ENCODE peak calls at places on chromosome 16, in seven cellular contexts. One of them, this sample, is unnamed.

GRCh38 chr16:26643519-26643918 is 423.2 kb upstream of the C16orf82 start:
- DNase-seq in effector memory CD4-positive, alpha-beta T cell: no peak
- DNase-seq in HTR-8/SVneo: no peak
- DNase-seq in T-helper 2 cell: no peak
- DNase-seq in neural progenitor cell: no peak
- DNase-seq in Karpas-422: no peak
- DNase-seq in NCI-H345: no peak
- DNase-seq in this sample: no peak

GRCh38 chr16:85051067-85051709 is 23.6 kb downstream of the KIAA0513 start:
- DNase-seq in effector memory CD4-positive, alpha-beta T cell: no peak
- DNase-seq in HTR-8/SVneo: no peak
- DNase-seq in T-helper 2 cell: no peak
- DNase-seq in neural progenitor cell: no peak
- DNase-seq in Karpas-422: no peak
- DNase-seq in NCI-H345: no peak
- DNase-seq in this sample: no peak

GRCh38 chr16:3249451-3249850 is 7.0 kb downstream of the MEFV start:
- DNase-seq in effector memory CD4-positive, alpha-beta T cell: no peak
- DNase-seq in HTR-8/SVneo: no peak
- DNase-seq in T-helper 2 cell: no peak
- DNase-seq in neural progenitor cell: no peak
- DNase-seq in Karpas-422: no peak
- DNase-seq in NCI-H345: no peak
- DNase-seq in this sample: no peak

GRCh38 chr16:23082161-23082788 is 67.0 kb downstream of the USP31 start:
- DNase-seq in effector memory CD4-positive, alpha-beta T cell: no peak
- DNase-seq in HTR-8/SVneo: no peak
- DNase-seq in T-helper 2 cell: no peak
- DNase-seq in neural progenitor cell: no peak
- DNase-seq in Karpas-422: no peak
- DNase-seq in NCI-H345: peak
- DNase-seq in this sample: no peak

GRCh38 chr16:22635345-22635744 is 124.7 kb downstream of the NPIPB5 start:
- DNase-seq in effector memory CD4-positive, alpha-beta T cell: no peak
- DNase-seq in HTR-8/SVneo: no peak
- DNase-seq in T-helper 2 cell: no peak
- DNase-seq in neural progenitor cell: no peak
- DNase-seq in Karpas-422: no peak
- DNase-seq in NCI-H345: no peak
- DNase-seq in this sample: no peak

GRCh38 chr16:8583199-8583598 is 7.1 kb downstream of the TMEM114 start:
- DNase-seq in effector memory CD4-positive, alpha-beta T cell: no peak
- DNase-seq in HTR-8/SVneo: no peak
- DNase-seq in T-helper 2 cell: no peak
- DNase-seq in neural progenitor cell: no peak
- DNase-seq in Karpas-422: no peak
- DNase-seq in NCI-H345: no peak
- DNase-seq in this sample: no peak

GRCh38 chr16:29784901-29785500 is 5.5 kb upstream of the KIF22 start:
- DNase-seq in effector memory CD4-positive, alpha-beta T cell: peak
- DNase-seq in HTR-8/SVneo: no peak
- DNase-seq in T-helper 2 cell: peak
- DNase-seq in neural progenitor cell: peak
- DNase-seq in Karpas-422: no peak
- DNase-seq in NCI-H345: no peak
- DNase-seq in this sample: no peak

GRCh38 chr16:5490499-5490898 is 392.9 kb upstream of the EEF2KMT start:
- DNase-seq in effector memory CD4-positive, alpha-beta T cell: no peak
- DNase-seq in HTR-8/SVneo: no peak
- DNase-seq in T-helper 2 cell: no peak
- DNase-seq in neural progenitor cell: peak
- DNase-seq in Karpas-422: peak
- DNase-seq in NCI-H345: no peak
- DNase-seq in this sample: no peak

GRCh38 chr16:86298166-86299131 is 211.9 kb upstream of the FOXF1 start:
- DNase-seq in effector memory CD4-positive, alpha-beta T cell: no peak
- DNase-seq in HTR-8/SVneo: no peak
- DNase-seq in T-helper 2 cell: no peak
- DNase-seq in neural progenitor cell: peak
- DNase-seq in Karpas-422: no peak
- DNase-seq in NCI-H345: no peak
- DNase-seq in this sample: no peak

GRCh38 chr16:54630284-54630967 is 300.2 kb upstream of the IRX5 start:
- DNase-seq in effector memory CD4-positive, alpha-beta T cell: no peak
- DNase-seq in HTR-8/SVneo: no peak
- DNase-seq in T-helper 2 cell: no peak
- DNase-seq in neural progenitor cell: no peak
- DNase-seq in Karpas-422: no peak
- DNase-seq in NCI-H345: no peak
- DNase-seq in this sample: no peak

GRCh38 chr16:48609453-48610023 is 442 bp downstream of the N4BP1 start:
- DNase-seq in effector memory CD4-positive, alpha-beta T cell: peak
- DNase-seq in HTR-8/SVneo: peak
- DNase-seq in T-helper 2 cell: no peak
- DNase-seq in neural progenitor cell: peak
- DNase-seq in Karpas-422: peak
- DNase-seq in NCI-H345: peak
- DNase-seq in this sample: no peak

GRCh38 chr16:85429776-85430522 is 183.2 kb upstream of the GSE1 start:
- DNase-seq in effector memory CD4-positive, alpha-beta T cell: no peak
- DNase-seq in HTR-8/SVneo: no peak
- DNase-seq in T-helper 2 cell: no peak
- DNase-seq in neural progenitor cell: no peak
- DNase-seq in Karpas-422: no peak
- DNase-seq in NCI-H345: no peak
- DNase-seq in this sample: no peak

GRCh38 chr16:50616883-50617629 is 64.1 kb downstream of the SNX20 start:
- DNase-seq in effector memory CD4-positive, alpha-beta T cell: no peak
- DNase-seq in HTR-8/SVneo: no peak
- DNase-seq in T-helper 2 cell: no peak
- DNase-seq in neural progenitor cell: no peak
- DNase-seq in Karpas-422: no peak
- DNase-seq in NCI-H345: no peak
- DNase-seq in this sample: no peak

GRCh38 chr16:22297871-22298733 is 893 bp downstream of the POLR3E start:
- DNase-seq in effector memory CD4-positive, alpha-beta T cell: peak
- DNase-seq in HTR-8/SVneo: peak
- DNase-seq in T-helper 2 cell: peak
- DNase-seq in neural progenitor cell: peak
- DNase-seq in Karpas-422: peak
- DNase-seq in NCI-H345: peak
- DNase-seq in this sample: peak

GRCh38 chr16:74567901-74568300 is 39.0 kb downstream of the GLG1 start:
- DNase-seq in effector memory CD4-positive, alpha-beta T cell: no peak
- DNase-seq in HTR-8/SVneo: no peak
- DNase-seq in T-helper 2 cell: no peak
- DNase-seq in neural progenitor cell: no peak
- DNase-seq in Karpas-422: no peak
- DNase-seq in NCI-H345: no peak
- DNase-seq in this sample: no peak

GRCh38 chr16:51818342-51818944 is 667.4 kb upstream of the SALL1 start:
- DNase-seq in effector memory CD4-positive, alpha-beta T cell: no peak
- DNase-seq in HTR-8/SVneo: peak
- DNase-seq in T-helper 2 cell: no peak
- DNase-seq in neural progenitor cell: peak
- DNase-seq in Karpas-422: peak
- DNase-seq in NCI-H345: no peak
- DNase-seq in this sample: peak

GRCh38 chr16:10150906-10151305 is 31.3 kb downstream of the GRIN2A start:
- DNase-seq in effector memory CD4-positive, alpha-beta T cell: no peak
- DNase-seq in HTR-8/SVneo: no peak
- DNase-seq in T-helper 2 cell: no peak
- DNase-seq in neural progenitor cell: no peak
- DNase-seq in Karpas-422: no peak
- DNase-seq in NCI-H345: no peak
- DNase-seq in this sample: no peak

GRCh38 chr16:83574388-83574787 is 233.4 kb upstream of the HSBP1 start:
- DNase-seq in effector memory CD4-positive, alpha-beta T cell: no peak
- DNase-seq in HTR-8/SVneo: peak
- DNase-seq in T-helper 2 cell: no peak
- DNase-seq in neural progenitor cell: no peak
- DNase-seq in Karpas-422: no peak
- DNase-seq in NCI-H345: no peak
- DNase-seq in this sample: no peak

GRCh38 chr16:66476328-66477027 is 49.4 kb downstream of the BEAN1 start:
- DNase-seq in effector memory CD4-positive, alpha-beta T cell: peak
- DNase-seq in HTR-8/SVneo: no peak
- DNase-seq in T-helper 2 cell: peak
- DNase-seq in neural progenitor cell: no peak
- DNase-seq in Karpas-422: peak
- DNase-seq in NCI-H345: no peak
- DNase-seq in this sample: no peak

GRCh38 chr16:27239026-27239425 is 29.5 kb downstream of the NSMCE1 start:
- DNase-seq in effector memory CD4-positive, alpha-beta T cell: no peak
- DNase-seq in HTR-8/SVneo: no peak
- DNase-seq in T-helper 2 cell: no peak
- DNase-seq in neural progenitor cell: no peak
- DNase-seq in Karpas-422: no peak
- DNase-seq in NCI-H345: no peak
- DNase-seq in this sample: no peak

GRCh38 chr16:85172465-85173071 is 60.3 kb upstream of the CIBAR2 start:
- DNase-seq in effector memory CD4-positive, alpha-beta T cell: no peak
- DNase-seq in HTR-8/SVneo: peak
- DNase-seq in T-helper 2 cell: no peak
- DNase-seq in neural progenitor cell: peak
- DNase-seq in Karpas-422: no peak
- DNase-seq in NCI-H345: no peak
- DNase-seq in this sample: peak

GRCh38 chr16:11706180-11706742 is 36.4 kb downstream of the TXNDC11 start:
- DNase-seq in effector memory CD4-positive, alpha-beta T cell: no peak
- DNase-seq in HTR-8/SVneo: no peak
- DNase-seq in T-helper 2 cell: no peak
- DNase-seq in neural progenitor cell: no peak
- DNase-seq in Karpas-422: peak
- DNase-seq in NCI-H345: no peak
- DNase-seq in this sample: no peak

GRCh38 chr16:8761078-8761477 is 36.4 kb downstream of the TMEM186 start:
- DNase-seq in effector memory CD4-positive, alpha-beta T cell: no peak
- DNase-seq in HTR-8/SVneo: no peak
- DNase-seq in T-helper 2 cell: no peak
- DNase-seq in neural progenitor cell: no peak
- DNase-seq in Karpas-422: no peak
- DNase-seq in NCI-H345: no peak
- DNase-seq in this sample: no peak

GRCh38 chr16:15907863-15908478 is 19.6 kb upstream of the CEP20 start:
- DNase-seq in effector memory CD4-positive, alpha-beta T cell: no peak
- DNase-seq in HTR-8/SVneo: peak
- DNase-seq in T-helper 2 cell: peak
- DNase-seq in neural progenitor cell: peak
- DNase-seq in Karpas-422: peak
- DNase-seq in NCI-H345: peak
- DNase-seq in this sample: peak

GRCh38 chr16:53115047-53115446 is 60.3 kb downstream of the CHD9 start:
- DNase-seq in effector memory CD4-positive, alpha-beta T cell: no peak
- DNase-seq in HTR-8/SVneo: no peak
- DNase-seq in T-helper 2 cell: no peak
- DNase-seq in neural progenitor cell: no peak
- DNase-seq in Karpas-422: no peak
- DNase-seq in NCI-H345: no peak
- DNase-seq in this sample: no peak

GRCh38 chr16:12455287-12455798 is 348.3 kb downstream of the CPPED1 start:
- DNase-seq in effector memory CD4-positive, alpha-beta T cell: no peak
- DNase-seq in HTR-8/SVneo: peak
- DNase-seq in T-helper 2 cell: no peak
- DNase-seq in neural progenitor cell: peak
- DNase-seq in Karpas-422: peak
- DNase-seq in NCI-H345: peak
- DNase-seq in this sample: peak

GRCh38 chr16:4550587-4550986 is 5.6 kb upstream of the C16orf96 start:
- DNase-seq in effector memory CD4-positive, alpha-beta T cell: no peak
- DNase-seq in HTR-8/SVneo: no peak
- DNase-seq in T-helper 2 cell: no peak
- DNase-seq in neural progenitor cell: no peak
- DNase-seq in Karpas-422: peak
- DNase-seq in NCI-H345: no peak
- DNase-seq in this sample: no peak

GRCh38 chr16:77738706-77739105 is 16.4 kb downstream of the NUDT7 start:
- DNase-seq in effector memory CD4-positive, alpha-beta T cell: no peak
- DNase-seq in HTR-8/SVneo: no peak
- DNase-seq in T-helper 2 cell: no peak
- DNase-seq in neural progenitor cell: no peak
- DNase-seq in Karpas-422: no peak
- DNase-seq in NCI-H345: no peak
- DNase-seq in this sample: no peak

GRCh38 chr16:16071631-16072244 is 122.3 kb downstream of the ABCC1 start:
- DNase-seq in effector memory CD4-positive, alpha-beta T cell: no peak
- DNase-seq in HTR-8/SVneo: no peak
- DNase-seq in T-helper 2 cell: no peak
- DNase-seq in neural progenitor cell: no peak
- DNase-seq in Karpas-422: no peak
- DNase-seq in NCI-H345: no peak
- DNase-seq in this sample: no peak

GRCh38 chr16:86783626-86784266 is 205.4 kb downstream of the FOXL1 start:
- DNase-seq in effector memory CD4-positive, alpha-beta T cell: no peak
- DNase-seq in HTR-8/SVneo: no peak
- DNase-seq in T-helper 2 cell: no peak
- DNase-seq in neural progenitor cell: no peak
- DNase-seq in Karpas-422: no peak
- DNase-seq in NCI-H345: no peak
- DNase-seq in this sample: no peak

GRCh38 chr16:48101069-48101674 is 54.6 kb downstream of the ABCC12 start:
- DNase-seq in effector memory CD4-positive, alpha-beta T cell: no peak
- DNase-seq in HTR-8/SVneo: no peak
- DNase-seq in T-helper 2 cell: peak
- DNase-seq in neural progenitor cell: no peak
- DNase-seq in Karpas-422: no peak
- DNase-seq in NCI-H345: no peak
- DNase-seq in this sample: no peak

GRCh38 chr16:48556913-48557351 is 53.0 kb downstream of the N4BP1 start:
- DNase-seq in effector memory CD4-positive, alpha-beta T cell: no peak
- DNase-seq in HTR-8/SVneo: no peak
- DNase-seq in T-helper 2 cell: no peak
- DNase-seq in neural progenitor cell: no peak
- DNase-seq in Karpas-422: no peak
- DNase-seq in NCI-H345: no peak
- DNase-seq in this sample: no peak

GRCh38 chr16:76910931-76911330 is 280.1 kb upstream of the MON1B start:
- DNase-seq in effector memory CD4-positive, alpha-beta T cell: no peak
- DNase-seq in HTR-8/SVneo: no peak
- DNase-seq in T-helper 2 cell: no peak
- DNase-seq in neural progenitor cell: no peak
- DNase-seq in Karpas-422: no peak
- DNase-seq in NCI-H345: no peak
- DNase-seq in this sample: no peak

GRCh38 chr16:64870859-64871258 is 251.0 kb downstream of the CDH11 start:
- DNase-seq in effector memory CD4-positive, alpha-beta T cell: no peak
- DNase-seq in HTR-8/SVneo: no peak
- DNase-seq in T-helper 2 cell: no peak
- DNase-seq in neural progenitor cell: no peak
- DNase-seq in Karpas-422: no peak
- DNase-seq in NCI-H345: no peak
- DNase-seq in this sample: no peak

GRCh38 chr16:9534759-9535158 is 443.3 kb downstream of the HAPSTR1 start:
- DNase-seq in effector memory CD4-positive, alpha-beta T cell: no peak
- DNase-seq in HTR-8/SVneo: no peak
- DNase-seq in T-helper 2 cell: no peak
- DNase-seq in neural progenitor cell: no peak
- DNase-seq in Karpas-422: no peak
- DNase-seq in NCI-H345: no peak
- DNase-seq in this sample: no peak

GRCh38 chr16:81752225-81752875 is 26.7 kb upstream of the PLCG2 start:
- DNase-seq in effector memory CD4-positive, alpha-beta T cell: no peak
- DNase-seq in HTR-8/SVneo: no peak
- DNase-seq in T-helper 2 cell: no peak
- DNase-seq in neural progenitor cell: no peak
- DNase-seq in Karpas-422: peak
- DNase-seq in NCI-H345: no peak
- DNase-seq in this sample: no peak

GRCh38 chr16:21646721-21647561 is 5.5 kb downstream of the IGSF6 start:
- DNase-seq in effector memory CD4-positive, alpha-beta T cell: peak
- DNase-seq in HTR-8/SVneo: no peak
- DNase-seq in T-helper 2 cell: peak
- DNase-seq in neural progenitor cell: no peak
- DNase-seq in Karpas-422: peak
- DNase-seq in NCI-H345: no peak
- DNase-seq in this sample: no peak

GRCh38 chr16:71474864-71475263 is 12.8 kb upstream of the ZNF23 start:
- DNase-seq in effector memory CD4-positive, alpha-beta T cell: no peak
- DNase-seq in HTR-8/SVneo: peak
- DNase-seq in T-helper 2 cell: no peak
- DNase-seq in neural progenitor cell: no peak
- DNase-seq in Karpas-422: no peak
- DNase-seq in NCI-H345: no peak
- DNase-seq in this sample: no peak